ENCODE peak calls at places on chromosomes 16 and 17, in six cellular contexts. Z is H9; C is right cardiac atrium; E is activated naive CD4-positive, alpha-beta T cell; U is CD4-positive, alpha-beta memory T cell; O is fibroblast of lung. X is an unnamed sample.

GRCh38 chr16:4200000-4200780 is 41.7 kb downstream of the SRL start:
- DNase-seq in Z (peak; percentile 61), C (peak; percentile 63), E (peak; percentile 5), U (no peak), O (peak; percentile 40), X (peak; percentile 82)

GRCh38 chr17:79987187-79987889 is 48.3 kb downstream of the TBC1D16 start:
- DNase-seq in Z (no peak), C (no peak), E (no peak), U (no peak), O (peak; percentile 21), X (peak; percentile 53)

GRCh38 chr16:16067127-16067526 is 117.7 kb downstream of the ABCC1 start:
- DNase-seq in Z (no peak), C (peak; percentile 35), E (no peak), U (no peak), O (peak; percentile 69), X (peak; percentile 62)

GRCh38 chr17:38852771-38853291 is 690 bp downstream of the RPL23 start:
- DNase-seq in Z (no peak), C (no peak), E (no peak), U (no peak), O (no peak), X (no peak)

GRCh38 chr17:66302761-66303626 is 581 bp downstream of the PRKCA start:
- DNase-seq in Z (peak; percentile 74), C (peak; percentile 51), E (peak; percentile 42), U (peak; percentile 43), O (peak; percentile 63), X (peak; percentile 87)

GRCh38 chr16:13262270-13263090 is 361.1 kb downstream of the SHISA9 start:
- DNase-seq in Z (no peak), C (no peak), E (no peak), U (no peak), O (no peak), X (no peak)

GRCh38 chr17:19541445-19541844 is 7.8 kb downstream of the SLC47A1 start:
- DNase-seq in Z (no peak), C (no peak), E (no peak), U (no peak), O (no peak), X (no peak)

GRCh38 chr17:67020293-67020766 is 24.0 kb upstream of the CACNG1 start:
- DNase-seq in Z (no peak), C (no peak), E (no peak), U (no peak), O (no peak), X (no peak)

GRCh38 chr16:8866118-8866883 is 2.5 kb downstream of the CARHSP1 start:
- DNase-seq in Z (peak; percentile 95), C (peak; percentile 73), E (no peak), U (no peak), O (peak; percentile 31), X (peak; percentile 87)

GRCh38 chr17:82412535-82413520 is 5.3 kb upstream of the HEXD start:
- DNase-seq in Z (no peak), C (no peak), E (no peak), U (no peak), O (no peak), X (peak; percentile 48)

GRCh38 chr16:65754799-65755691 is 611.4 kb upstream of the CDH5 start:
- DNase-seq in Z (no peak), C (peak; percentile 24), E (no peak), U (no peak), O (peak; percentile 35), X (peak; percentile 70)

GRCh38 chr17:78557598-78558039 is 19.6 kb downstream of the DNAH17 start:
- DNase-seq in Z (no peak), C (no peak), E (no peak), U (no peak), O (peak; percentile 78), X (no peak)

GRCh38 chr17:83076930-83077329 is 2.5 kb upstream of the METRNL start:
- DNase-seq in Z (no peak), C (no peak), E (no peak), U (no peak), O (no peak), X (no peak)

GRCh38 chr17:74118504-74118903 is 85.0 kb upstream of the RPL38 start:
- DNase-seq in Z (peak; percentile 98), C (no peak), E (no peak), U (no peak), O (no peak), X (peak; percentile 33)

GRCh38 chr17:74855323-74855722 is 4.4 kb downstream of the GRIN2C start:
- DNase-seq in Z (no peak), C (no peak), E (no peak), U (no peak), O (no peak), X (no peak)

GRCh38 chr16:27321013-27321960 is 7.5 kb downstream of the IL4R start:
- DNase-seq in Z (no peak), C (no peak), E (no peak), U (no peak), O (peak; percentile 63), X (peak; percentile 42)

GRCh38 chr17:62405451-62405850 is 18.2 kb upstream of the METTL2A start:
- DNase-seq in Z (no peak), C (no peak), E (no peak), U (no peak), O (no peak), X (no peak)

GRCh38 chr17:14923981-14924380 is 341.1 kb downstream of the PMP22 start:
- DNase-seq in Z (no peak), C (no peak), E (no peak), U (no peak), O (peak; percentile 5), X (no peak)

GRCh38 chr16:4660454-4661007 is 32.8 kb upstream of the NUDT16L1 start:
- DNase-seq in Z (no peak), C (peak; percentile 67), E (peak; percentile 58), U (peak; percentile 63), O (peak; percentile 85), X (peak; percentile 90)

GRCh38 chr16:14194706-14195105 is 123.6 kb downstream of the MRTFB start:
- DNase-seq in Z (no peak), C (no peak), E (no peak), U (no peak), O (no peak), X (no peak)

GRCh38 chr17:59837362-59838195 is 55.2 kb downstream of the TUBD1 start:
- DNase-seq in Z (peak; percentile 89), C (peak; percentile 49), E (no peak), U (peak; percentile 90), O (peak; percentile 100), X (peak; percentile 57)

GRCh38 chr16:11094075-11094593 is 149.8 kb downstream of the CLEC16A start:
- DNase-seq in Z (no peak), C (no peak), E (no peak), U (no peak), O (peak; percentile 79), X (no peak)

GRCh38 chr17:10077561-10078299 is 120.7 kb downstream of the GAS7 start:
- DNase-seq in Z (no peak), C (no peak), E (no peak), U (no peak), O (no peak), X (no peak)

GRCh38 chr17:73232587-73233373 is 28.9 kb downstream of the CPSF4L start:
- DNase-seq in Z (no peak), C (peak; percentile 53), E (no peak), U (no peak), O (peak; percentile 45), X (peak; percentile 86)

GRCh38 chr16:70635356-70636016 is 10.9 kb upstream of the IL34 start:
- DNase-seq in Z (no peak), C (no peak), E (no peak), U (no peak), O (peak; percentile 85), X (no peak)

GRCh38 chr17:80694085-80694991 is 149.7 kb downstream of the RPTOR start:
- DNase-seq in Z (no peak), C (no peak), E (no peak), U (no peak), O (no peak), X (no peak)

GRCh38 chr17:7438050-7438614 is 1.2 kb upstream of the FGF11 start:
- DNase-seq in Z (peak; percentile 90), C (peak; percentile 86), E (peak; percentile 64), U (peak; percentile 25), O (no peak), X (peak; percentile 90)

GRCh38 chr16:2925951-2926659 is 14.4 kb downstream of the FLYWCH1 start:
- DNase-seq in Z (no peak), C (no peak), E (no peak), U (no peak), O (no peak), X (no peak)

GRCh38 chr16:875182-876040 is 74.9 kb upstream of the GNG13 start:
- DNase-seq in Z (no peak), C (peak; percentile 5), E (no peak), U (no peak), O (no peak), X (peak; percentile 69)

GRCh38 chr16:70768205-70768580 is 32.8 kb downstream of the VAC14 start:
- DNase-seq in Z (no peak), C (no peak), E (no peak), U (no peak), O (no peak), X (no peak)

GRCh38 chr17:49227436-49228261 is 2.9 kb downstream of the PHOSPHO1 start:
- DNase-seq in Z (peak; percentile 89), C (peak; percentile 75), E (peak; percentile 71), U (peak; percentile 67), O (peak; percentile 42), X (no peak)

GRCh38 chr17:34996422-34997029 is 16.2 kb downstream of the LIG3 start:
- DNase-seq in Z (no peak), C (no peak), E (no peak), U (no peak), O (no peak), X (no peak)

GRCh38 chr16:24537474-24538337 is 1.7 kb upstream of the RBBP6 start:
- DNase-seq in Z (no peak), C (no peak), E (no peak), U (no peak), O (no peak), X (no peak)

GRCh38 chr16:86604436-86605220 is 26.3 kb downstream of the FOXL1 start:
- DNase-seq in Z (no peak), C (no peak), E (peak; percentile 24), U (peak; percentile 34), O (no peak), X (no peak)